ENCODE peak calls at places on chromosomes 4 and X, in six cellular contexts. T is NCI-H1417, D is BE2C, Y is NCI-H1105 treated with DMSO at 0.1 percent for 48 hours, R is H9, V is NCI-H2081. Q is an unnamed sample.

GRCh38 chr4:77787969-77788368 is 31.2 kb downstream of the CNOT6L start:
- DNase-seq in T (no peak), D (no peak), V (no peak), R (no peak), Y (no peak), Q (no peak)

GRCh38 chr4:36187723-36188333 is 56.5 kb downstream of the ARAP2 start:
- DNase-seq in D (no peak), T (peak; percentile 17), V (peak; percentile 32), R (no peak), Y (peak; percentile 49), Q (no peak)

GRCh38 chr4:2259541-2260267 is 2.2 kb downstream of the MXD4 start:
- DNase-seq in T (no peak), R (no peak), Y (no peak), D (peak; percentile 13), V (no peak), Q (no peak)

GRCh38 chr4:166282081-166282770 is 409.2 kb downstream of the TLL1 start:
- DNase-seq in T (peak; percentile 11), D (no peak), Y (no peak), R (no peak), V (peak; percentile 31), Q (peak; percentile 56)

GRCh38 chrX:95145848-95146540 is 1472.0 kb downstream of the FAM133A start:
- DNase-seq in T (no peak), Y (no peak), V (no peak), D (no peak), R (peak; percentile 23), Q (no peak)

GRCh38 chr4:8221985-8222384 is 22.9 kb downstream of the SH3TC1 start:
- DNase-seq in T (no peak), V (no peak), D (no peak), R (no peak), Y (no peak), Q (no peak)

GRCh38 chr4:31045724-31046318 is 325.7 kb downstream of the PCDH7 start:
- DNase-seq in R (no peak), V (peak; percentile 34), D (peak; percentile 16), T (peak; percentile 13), Y (peak; percentile 20), Q (peak; percentile 45)

GRCh38 chrX:43064096-43064495 is 286.1 kb upstream of the PPP1R2C start:
- DNase-seq in V (no peak), R (no peak), T (no peak), D (no peak), Y (no peak), Q (no peak)

GRCh38 chr4:88353324-88353723 is 25.3 kb upstream of the HERC6 start:
- DNase-seq in R (no peak), T (no peak), D (no peak), Y (no peak), V (no peak), Q (no peak)

GRCh38 chr4:104138154-104138553 is 356.5 kb downstream of the CXXC4 start:
- DNase-seq in D (no peak), Y (no peak), R (no peak), T (no peak), V (no peak), Q (no peak)

GRCh38 chrX:23505531-23506303 is 161.6 kb upstream of the PRDX4 start:
- DNase-seq in R (peak; percentile 43), D (no peak), Y (no peak), V (no peak), T (no peak), Q (no peak)

GRCh38 chr4:11250510-11250909 is 178.2 kb downstream of the HS3ST1 start:
- DNase-seq in Y (no peak), D (no peak), T (no peak), R (no peak), V (no peak), Q (no peak)

GRCh38 chrX:57951666-57952319 is 41.5 kb upstream of the ZXDA start:
- DNase-seq in T (peak; percentile 26), D (no peak), Y (no peak), R (no peak), V (no peak), Q (no peak)

GRCh38 chr4:119587796-119588195 is 40.8 kb downstream of the PDE5A start:
- DNase-seq in Y (no peak), V (no peak), R (no peak), D (no peak), T (no peak), Q (no peak)

GRCh38 chrX:18272222-18272621 is 51.5 kb upstream of the BEND2 start:
- DNase-seq in R (no peak), T (no peak), D (no peak), Y (no peak), V (no peak), Q (no peak)

Q was measured in LNCaP clone FGC.